ENCODE peak calls at places on chromosomes 6 and 20, in four cellular contexts. C is stomach, K is astrocyte, W is A549. L is an unnamed sample.
A peak's percentile ranks its signal among the peaks of the same experiment; 100 is the strongest.

GRCh38 chr20:56628873-56629463 is at the start of gene TFAP2C:
- DNase-seq in W (peak; percentile 89), K (no peak), C (peak; percentile 71), L (no peak)

GRCh38 chr20:50560867-50561266 is 50.7 kb downstream of the PTPN1 start:
- DNase-seq in K (no peak), W (no peak), C (no peak), L (no peak)

GRCh38 chr6:44416103-44416502 is 28.6 kb downstream of the CDC5L start:
- DNase-seq in C (peak; percentile 34), W (peak; percentile 4), K (peak; percentile 23), L (peak; percentile 43)

GRCh38 chr6:76275746-76276145 is 203.3 kb upstream of the IMPG1 start:
- DNase-seq in C (no peak), W (peak; percentile 0), K (no peak), L (no peak)

GRCh38 chr6:72621243-72622093 is at the start of gene KCNQ5:
- DNase-seq in C (no peak), W (peak; percentile 24), K (no peak), L (no peak)

GRCh38 chr6:149208071-149208670 is 109.3 kb upstream of the TAB2 start:
- DNase-seq in K (no peak), W (no peak), C (no peak), L (no peak)

GRCh38 chr6:135096403-135097130 is 41.9 kb upstream of the HBS1L start:
- DNase-seq in W (no peak), C (no peak), K (no peak), L (no peak)

GRCh38 chr20:6863798-6864201 is 96.3 kb downstream of the BMP2 start:
- DNase-seq in W (no peak), K (peak; percentile 0), C (no peak), L (no peak)